ENCODE peak calls at places on chromosomes 3 and 15, in five cellular contexts. F is NAMALWA; L is putamen; M is sciatic nerve; Y is activated CD4-positive, alpha-beta T cell treated with anti-CD3 and anti-CD28 coated beads for 24 hours. J is an unnamed sample.

GRCh38 chr15:69424001-69424400 is 9.9 kb downstream of the KIF23 start:
- DNase-seq in L (no peak), M (no peak), Y (no peak), F (no peak), J (no peak)

GRCh38 chr3:55637906-55638635 is 151.0 kb upstream of the WNT5A start:
- DNase-seq in L (no peak), F (no peak), Y (no peak), M (no peak), J (no peak)

GRCh38 chr3:41277790-41278465 is 78.6 kb downstream of the CTNNB1 start:
- DNase-seq in L (no peak), Y (no peak), F (no peak), M (no peak), J (no peak)

GRCh38 chr3:47646362-47646761 is 67.7 kb upstream of the CSPG5 start:
- DNase-seq in F (no peak), Y (no peak), M (no peak), L (no peak), J (no peak)

GRCh38 chr3:128317698-128318231 is 148.9 kb downstream of the DNAJB8 start:
- DNase-seq in M (peak), F (no peak), L (no peak), Y (no peak), J (no peak)

GRCh38 chr3:29922990-29923746 is 642.3 kb downstream of the RBMS3 start:
- DNase-seq in F (no peak), L (peak), M (peak), Y (no peak), J (no peak)

GRCh38 chr15:68700395-68701123 is 120.1 kb downstream of the ANP32A start:
- DNase-seq in Y (no peak), F (no peak), L (peak), M (no peak), J (peak)

GRCh38 chr3:12436514-12437222 is 47.6 kb upstream of the TSEN2 start:
- DNase-seq in M (no peak), Y (no peak), F (no peak), L (no peak), J (no peak)

GRCh38 chr3:182081096-182081495 is 369.4 kb downstream of the SOX2 start:
- DNase-seq in M (no peak), L (no peak), F (no peak), Y (no peak), J (no peak)

GRCh38 chr3:10725846-10726245 is 90.2 kb upstream of the SLC6A11 start:
- DNase-seq in L (no peak), Y (no peak), F (no peak), M (no peak), J (no peak)

GRCh38 chr3:176814252-176814651 is 383.0 kb downstream of the TBL1XR1 start:
- DNase-seq in F (peak), M (peak), Y (no peak), L (peak), J (peak)

GRCh38 chr15:35182841-35183479 is 97.9 kb upstream of the NANOGP8 start:
- DNase-seq in M (no peak), L (no peak), Y (no peak), F (no peak), J (no peak)

GRCh38 chr15:41941644-41942415 is 30.5 kb downstream of the EHD4 start:
- DNase-seq in M (no peak), Y (no peak), F (no peak), L (no peak), J (no peak)

GRCh38 chr3:156941311-156941710 is 115.2 kb downstream of the LEKR1 start:
- DNase-seq in M (no peak), Y (no peak), F (no peak), L (no peak), J (no peak)

GRCh38 chr3:141456328-141456689 is 30.5 kb upstream of the RASA2 start:
- DNase-seq in F (no peak), L (no peak), Y (no peak), M (no peak), J (no peak)

GRCh38 chr15:100308222-100309007 is 33.4 kb downstream of the ADAMTS17 start:
- DNase-seq in L (no peak), Y (no peak), M (no peak), F (no peak), J (no peak)

GRCh38 chr3:25338158-25338725 is 89.8 kb upstream of the RARB start:
- DNase-seq in L (no peak), Y (no peak), M (no peak), F (no peak), J (no peak)